ENCODE peak calls at places on chromosomes 13 and 19, in seven cellular contexts. O is GOT3; I is pons; T is thoracic aorta; G is stimulated activated CD8-positive, alpha-beta memory T cell treated with anti-CD3 and anti-CD28 coated beads, Interleukin-2, amount 100 ng/mL, for 48 hours; N is DMS153; Y is GF-D8. K is an unnamed sample.
A peak's percentile ranks its signal among the peaks of the same experiment; 100 is the strongest.

GRCh38 chr19:5326986-5327623 is 13.5 kb downstream of the PTPRS start:
- DNase-seq in I (no peak), N (no peak), G (no peak), T (no peak), O (no peak), Y (no peak), K (no peak)

GRCh38 chr13:99446242-99446641 is 55.0 kb upstream of the TM9SF2 start:
- DNase-seq in Y (no peak), I (no peak), T (no peak), O (no peak), G (no peak), N (no peak), K (no peak)

GRCh38 chr19:47253467-47253881 is 2.9 kb upstream of the CCDC9 start:
- DNase-seq in O (no peak), I (no peak), G (no peak), N (no peak), Y (no peak), T (no peak), K (peak; percentile 74)

GRCh38 chr13:99415851-99416331 is 85.4 kb upstream of the TM9SF2 start:
- DNase-seq in G (no peak), O (no peak), I (no peak), T (no peak), N (no peak), Y (no peak), K (no peak)

GRCh38 chr19:22427587-22428298 is 5.6 kb upstream of the ZNF98 start:
- DNase-seq in O (no peak), N (no peak), I (no peak), G (no peak), T (no peak), Y (no peak), K (no peak)

GRCh38 chr19:16825312-16826168 is 3.7 kb upstream of the SIN3B start:
- DNase-seq in I (peak; percentile 44), O (no peak), N (no peak), T (no peak), G (no peak), Y (no peak), K (no peak)

GRCh38 chr19:38210458-38210987 is 13.5 kb downstream of the DPF1 start:
- DNase-seq in Y (no peak), I (peak; percentile 49), T (no peak), O (no peak), N (no peak), G (no peak), K (no peak)

GRCh38 chr13:108200781-108201398 is 14.4 kb downstream of the LIG4 start:
- DNase-seq in Y (no peak), T (no peak), N (no peak), I (no peak), O (no peak), G (no peak), K (no peak)

K was measured in SW 1271.